ENCODE peak calls at places on chromosomes 7 and 10, in four cellular contexts. E, D, W and P are unnamed samples.
A peak's percentile ranks its signal among the peaks of the same experiment; 100 is the strongest.

GRCh38 chr7:33895025-33895804 is 10.1 kb upstream of the BMPER start:
- DNase-seq in E (peak; percentile 86), D (peak; percentile 72), W (peak; percentile 87), P (peak; percentile 94)

GRCh38 chr7:156795415-156795814 is 97.6 kb downstream of the LMBR1 start:
- DNase-seq in E (no peak), D (no peak), W (no peak), P (no peak)

GRCh38 chr10:124641282-124642075 is 102.7 kb downstream of the FAM53B start:
- DNase-seq in E (peak; percentile 74), D (no peak), W (no peak), P (no peak)

GRCh38 chr10:76353124-76353851 is 921.9 kb downstream of the LRMDA start:
- DNase-seq in E (no peak), D (no peak), W (no peak), P (no peak)

GRCh38 chr10:85919358-85920022 is 447.1 kb downstream of the GRID1 start:
- DNase-seq in E (no peak), D (no peak), W (no peak), P (no peak)

GRCh38 chr10:44627591-44628354 is 242.9 kb upstream of the CXCL12 start:
- DNase-seq in E (no peak), D (no peak), W (no peak), P (no peak)

GRCh38 chr10:83343676-83344075 is 795.6 kb upstream of the GHITM start:
- DNase-seq in E (no peak), D (no peak), W (no peak), P (no peak)

GRCh38 chr7:14600766-14601367 is 301.7 kb downstream of the DGKB start:
- DNase-seq in E (no peak), D (no peak), W (no peak), P (no peak)

GRCh38 chr7:120770206-120770605 is 87.7 kb downstream of the TSPAN12 start:
- DNase-seq in E (no peak), D (no peak), W (no peak), P (no peak)

GRCh38 chr7:35825984-35826383 is 25.1 kb downstream of the SEPTIN7 start:
- DNase-seq in E (no peak), D (no peak), W (no peak), P (no peak)

GRCh38 chr7:20514364-20514763 is 101.1 kb upstream of the ABCB5 start:
- DNase-seq in E (peak; percentile 30), D (no peak), W (no peak), P (peak; percentile 41)

GRCh38 chr7:6338551-6339274 is 66.3 kb upstream of the CYTH3 start:
- DNase-seq in E (no peak), D (no peak), W (no peak), P (no peak)

GRCh38 chr7:151060416-151061234 is 1.2 kb downstream of the SLC4A2 start:
- DNase-seq in E (no peak), D (peak; percentile 79), W (peak; percentile 66), P (no peak)

GRCh38 chr10:73485320-73485719 is 10.5 kb downstream of the PPP3CB start:
- DNase-seq in E (no peak), D (no peak), W (no peak), P (no peak)

GRCh38 chr7:105664816-105665525 is 83.7 kb upstream of the EFCAB10 start:
- DNase-seq in E (no peak), D (peak; percentile 55), W (no peak), P (no peak)

GRCh38 chr10:115638246-115638645 is 545.1 kb downstream of the ATRNL1 start:
- DNase-seq in E (no peak), D (no peak), W (no peak), P (no peak)

GRCh38 chr7:80053098-80053497 is 81.5 kb upstream of the GNAI1 start:
- DNase-seq in E (no peak), D (no peak), W (no peak), P (no peak)

GRCh38 chr7:40570218-40570617 is 435.4 kb downstream of the SUGCT start:
- DNase-seq in E (no peak), D (no peak), W (no peak), P (no peak)

GRCh38 chr7:22173884-22174573 is 182.9 kb downstream of the RAPGEF5 start:
- DNase-seq in E (no peak), D (no peak), W (no peak), P (no peak)

GRCh38 chr7:142866361-142867096 is 11.7 kb downstream of the EPHB6 start:
- DNase-seq in E (no peak), D (peak; percentile 67), W (no peak), P (no peak)

GRCh38 chr7:130695840-130696239 is 9.5 kb upstream of the TSGA13 start:
- DNase-seq in E (no peak), D (peak; percentile 57), W (no peak), P (no peak)

GRCh38 chr7:29304756-29305155 is 110.2 kb downstream of the CHN2 start:
- DNase-seq in E (no peak), D (no peak), W (no peak), P (no peak)

GRCh38 chr10:9015005-9015404 is 960.5 kb downstream of the GATA3 start:
- DNase-seq in E (no peak), D (no peak), W (no peak), P (no peak)
- TF ChIP-seq EP300 in E (no peak), D (no peak), W (no peak), P (no peak)

GRCh38 chr7:75599244-75599771 is 107.2 kb downstream of the SPDYE5 start:
- DNase-seq in E (no peak), D (no peak), W (peak; percentile 59), P (no peak)
- H3K27ac ChIP-seq in E (no peak overlapping the region), D (no peak overlapping the region), W (no peak overlapping the region), P (peak overlapping the region; percentile 46)

GRCh38 chr10:71255540-71255816 is 43.1 kb downstream of the UNC5B start:
- DNase-seq in E (no peak), D (no peak), W (no peak), P (no peak)
- H3K4me3 ChIP-seq in E (no peak overlapping the region), D (no peak overlapping the region), W (no peak overlapping the region), P (no peak overlapping the region)

DNA sequence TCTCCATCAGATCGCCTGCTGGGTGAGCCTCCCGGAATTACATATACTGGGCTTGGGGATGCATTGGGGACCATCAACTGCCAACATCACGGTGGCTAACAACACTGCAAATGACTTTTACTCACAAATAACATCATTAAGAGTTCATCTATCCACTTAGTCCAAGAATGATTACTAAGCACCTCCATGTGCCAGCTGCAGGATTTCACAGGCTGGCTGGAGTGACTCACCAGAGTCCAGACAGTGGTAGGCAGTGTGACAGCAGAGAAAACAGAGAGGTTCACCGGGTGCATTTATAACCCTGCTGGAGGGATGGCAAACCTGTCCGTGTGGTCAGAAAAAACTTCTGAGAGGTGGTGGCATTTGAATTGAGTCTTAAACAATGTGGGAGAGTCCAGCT is 3.2 kb upstream of the IGFBP3 start:
- DNase-seq in E (no peak), D (peak; percentile 67), W (no peak), P (no peak)
- TF ChIP-seq EP300 in E (no peak), D (no peak), W (no peak), P (no peak)

GRCh38 chr10:33133557-33133956 is 175.5 kb upstream of the ITGB1 start:
- DNase-seq in E (no peak), D (no peak), W (no peak), P (no peak)

GRCh38 chr10:33134011-33134751 is 176.2 kb upstream of the ITGB1 start:
- DNase-seq in E (peak; percentile 94), D (peak; percentile 78), W (no peak), P (no peak)

GRCh38 chr10:33129987-33130386 is 172.0 kb upstream of the ITGB1 start:
- DNase-seq in E (no peak), D (no peak), W (no peak), P (no peak)

GRCh38 chr10:33129181-33129928 is 171.3 kb upstream of the ITGB1 start:
- DNase-seq in E (no peak), D (peak; percentile 46), W (no peak), P (no peak)

DNA sequence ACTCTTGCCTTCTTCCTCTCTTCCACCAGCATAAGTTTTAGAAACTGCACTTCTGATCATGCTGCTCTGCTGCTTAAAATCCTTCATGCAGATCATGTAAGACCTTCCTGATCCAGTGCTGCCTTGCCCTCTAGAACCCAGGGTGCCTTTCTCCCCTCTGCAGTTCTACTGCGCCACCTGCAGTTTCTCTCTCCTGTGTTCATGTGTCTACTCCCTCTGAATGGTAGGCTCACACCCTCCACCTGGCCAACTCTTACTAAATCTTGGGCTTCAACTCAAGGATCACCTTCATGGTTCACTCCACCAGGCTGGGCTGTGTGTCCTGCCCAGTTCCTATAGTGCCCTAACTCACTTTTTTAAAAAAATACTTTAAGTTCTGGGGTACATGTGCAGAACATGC is 174.6 kb upstream of the ITGB1 start:
- DNase-seq in E (no peak), D (no peak), W (no peak), P (no peak)
- H3K27ac ChIP-seq in E (no peak overlapping the region), D (peak overlapping the region; percentile 84), W (no peak overlapping the region), P (no peak overlapping the region)

GRCh38 chr7:65269150-65269856 is 104.4 kb upstream of the ZNF92 start:
- DNase-seq in E (peak; percentile 57), D (peak; percentile 97), W (peak; percentile 23), P (no peak)
- H3K4me3 ChIP-seq in E (peak overlapping the region; percentile 22), D (peak overlapping the region; percentile 79), W (no peak overlapping the region), P (peak overlapping the region; percentile 3)

DNA sequence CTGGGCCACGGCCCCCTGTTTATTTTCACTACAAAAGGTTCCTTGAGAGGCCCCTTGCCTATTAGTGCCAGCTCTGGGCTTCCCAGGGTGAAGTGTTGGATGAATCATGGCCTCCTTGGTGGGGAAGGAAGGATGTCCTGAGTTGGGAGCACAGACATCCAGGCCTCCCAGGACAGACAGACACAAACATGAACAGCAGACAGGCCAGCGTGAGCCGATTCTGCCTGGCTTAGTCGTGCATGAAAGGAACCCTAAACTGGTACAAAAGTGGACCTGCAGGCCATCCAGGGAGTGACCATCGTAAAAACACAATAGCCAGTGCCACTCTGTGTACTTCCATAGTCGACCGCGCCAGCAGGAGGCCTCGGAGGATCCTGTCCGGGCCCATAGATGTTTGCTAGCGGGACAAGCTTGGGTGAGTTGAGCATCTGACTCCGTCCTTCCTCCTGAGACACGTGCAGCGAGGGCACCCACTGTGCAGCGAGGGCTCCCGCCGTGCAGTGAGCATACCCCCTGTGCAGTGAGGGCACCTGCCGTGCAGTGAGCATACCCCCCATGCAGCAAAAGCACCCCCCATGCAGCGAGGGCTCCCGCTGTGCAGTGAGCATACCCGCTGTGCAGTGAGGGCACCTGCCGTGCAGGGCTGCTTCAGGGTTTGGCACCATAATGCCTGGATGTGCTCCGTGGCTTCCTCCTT is 51.3 kb upstream of the PRKAR1B start:
- DNase-seq in E (no peak), D (no peak), W (no peak), P (no peak)
- TF ChIP-seq EP300 in E (no peak), D (no peak), W (no peak), P (no peak)

DNA sequence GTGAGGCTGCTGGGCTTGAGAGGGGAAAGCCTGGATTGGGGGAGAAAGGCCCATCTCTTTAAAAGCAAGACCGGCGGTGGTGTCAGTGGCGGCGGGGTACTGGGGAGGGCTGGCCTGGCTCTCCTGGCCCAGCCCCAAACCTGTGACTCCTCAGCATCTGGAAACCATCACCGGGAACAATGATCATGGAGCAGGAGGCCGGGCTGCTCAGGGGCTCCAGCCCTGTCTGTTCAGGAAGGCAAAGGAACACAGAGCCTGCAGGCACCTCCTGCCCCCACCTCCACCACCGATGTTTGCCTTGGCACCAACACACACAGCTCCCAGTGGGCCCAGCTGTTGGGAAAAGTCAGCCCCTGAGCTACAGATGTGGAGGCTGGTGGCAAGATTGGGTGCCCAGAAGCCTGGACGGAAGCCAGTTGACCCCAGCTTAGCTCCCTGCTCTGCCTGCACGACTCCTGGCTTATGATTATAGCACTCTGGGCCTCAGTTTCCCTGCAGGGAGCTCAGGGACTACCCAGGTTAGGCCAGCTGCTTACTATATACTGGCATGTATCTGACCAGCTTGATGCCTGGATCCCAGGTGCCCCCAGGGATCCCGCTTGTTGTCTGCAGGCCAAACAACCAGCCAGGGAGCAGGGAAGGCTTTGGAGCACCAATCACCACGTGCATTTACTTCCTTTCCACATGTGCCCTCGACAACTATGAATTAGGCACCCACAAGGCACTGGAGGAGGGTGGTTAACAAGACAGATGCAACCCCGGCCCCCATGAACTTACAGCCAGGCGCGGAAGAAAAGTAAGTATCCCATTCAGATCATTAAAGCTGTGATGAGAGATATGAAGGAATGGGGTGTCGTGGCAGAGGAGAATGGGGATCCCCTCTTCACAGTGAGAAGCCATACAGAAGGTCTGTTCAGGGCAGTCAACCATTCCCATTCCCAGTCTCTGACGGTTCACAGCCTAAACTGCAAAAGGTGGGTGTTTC is 37.3 kb downstream of the ZCCHC24 start:
- DNase-seq in E (no peak), D (no peak), W (peak; percentile 78), P (peak; percentile 69)
- H3K27ac ChIP-seq in E (peak overlapping the region; percentile 53), D (no peak overlapping the region), W (no peak overlapping the region), P (peak overlapping the region; percentile 82)